ENCODE peak calls at places on chromosomes 7 and 10, in five cellular contexts. One of them, this sample, is unnamed.

GRCh38 chr7:127759945-127760421 is 108.0 kb downstream of the SND1 start:
- DNase-seq in H1: no peak
- DNase-seq in H54: no peak
- DNase-seq in stomach: no peak
- DNase-seq in transverse colon: no peak
- DNase-seq in this sample: no peak

GRCh38 chr7:44580945-44581344 is 1.1 kb downstream of the TMED4 start:
- DNase-seq in H1: no peak
- DNase-seq in H54: no peak
- DNase-seq in stomach: no peak
- DNase-seq in transverse colon: peak; percentile 44
- DNase-seq in this sample: no peak

GRCh38 chr7:92765725-92766124 is 70.6 kb downstream of the CDK6 start:
- DNase-seq in H1: no peak
- DNase-seq in H54: no peak
- DNase-seq in stomach: no peak
- DNase-seq in transverse colon: no peak
- DNase-seq in this sample: no peak

GRCh38 chr7:150410680-150411346 is 31.7 kb downstream of the ZNF775 start:
- DNase-seq in H1: no peak
- DNase-seq in H54: no peak
- DNase-seq in stomach: no peak
- DNase-seq in transverse colon: no peak
- DNase-seq in this sample: no peak

GRCh38 chr10:23405540-23405939 is 33.3 kb upstream of the OTUD1 start:
- DNase-seq in H1: no peak
- DNase-seq in H54: no peak
- DNase-seq in stomach: no peak
- DNase-seq in transverse colon: no peak
- DNase-seq in this sample: no peak

GRCh38 chr10:9833871-9834454 is 1183.7 kb upstream of the CELF2 start:
- DNase-seq in H1: no peak
- DNase-seq in H54: no peak
- DNase-seq in stomach: no peak
- DNase-seq in transverse colon: no peak
- DNase-seq in this sample: no peak

GRCh38 chr7:96204601-96205000 is 117.3 kb downstream of the SLC25A13 start:
- DNase-seq in H1: no peak
- DNase-seq in H54: no peak
- DNase-seq in stomach: no peak
- DNase-seq in transverse colon: no peak
- DNase-seq in this sample: no peak

GRCh38 chr7:37113661-37114355 is 334.9 kb downstream of the ELMO1 start:
- DNase-seq in H1: no peak
- DNase-seq in H54: no peak
- DNase-seq in stomach: no peak
- DNase-seq in transverse colon: no peak
- DNase-seq in this sample: no peak

GRCh38 chr7:45922810-45923209 is 1.7 kb upstream of the IGFBP3 start:
- DNase-seq in H1: no peak
- DNase-seq in H54: no peak
- DNase-seq in stomach: no peak
- DNase-seq in transverse colon: no peak
- DNase-seq in this sample: no peak

DNA sequence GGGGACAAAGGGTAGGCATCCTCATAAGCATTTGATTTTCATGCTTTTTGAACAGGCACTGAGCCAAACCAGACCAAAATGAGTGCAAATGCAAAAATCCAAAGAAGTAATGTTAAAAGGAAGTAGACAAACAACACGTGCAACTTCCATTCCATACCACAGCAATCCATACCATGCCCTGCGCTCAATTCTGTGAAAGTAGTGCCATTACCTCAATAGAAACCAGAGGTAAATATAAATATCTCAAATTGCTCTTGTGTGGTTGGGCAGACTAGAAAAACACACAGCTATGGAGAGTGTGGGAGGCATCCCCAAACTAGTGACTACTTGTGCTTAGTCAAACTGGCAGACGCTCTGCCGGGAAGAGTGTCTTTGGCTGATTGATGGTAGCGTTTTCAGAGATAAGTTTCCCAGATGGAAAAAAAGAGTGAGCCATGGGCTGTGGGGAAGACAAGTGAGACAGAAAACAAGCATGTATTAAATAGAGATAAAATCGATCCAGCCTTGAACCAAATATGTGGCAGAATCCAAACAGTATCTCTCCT is 161.5 kb downstream of the CREB5 start:
- DNase-seq in H1: no peak
- DNase-seq in H54: no peak
- DNase-seq in stomach: no peak
- DNase-seq in transverse colon: no peak
- DNase-seq in this sample: no peak
- TF ChIP-seq POLR2A in H1: no peak
- TF ChIP-seq POLR2A in H54: no peak
- TF ChIP-seq POLR2A in stomach: no peak
- TF ChIP-seq POLR2A in transverse colon: no peak
- TF ChIP-seq POLR2A in this sample: no peak

DNA sequence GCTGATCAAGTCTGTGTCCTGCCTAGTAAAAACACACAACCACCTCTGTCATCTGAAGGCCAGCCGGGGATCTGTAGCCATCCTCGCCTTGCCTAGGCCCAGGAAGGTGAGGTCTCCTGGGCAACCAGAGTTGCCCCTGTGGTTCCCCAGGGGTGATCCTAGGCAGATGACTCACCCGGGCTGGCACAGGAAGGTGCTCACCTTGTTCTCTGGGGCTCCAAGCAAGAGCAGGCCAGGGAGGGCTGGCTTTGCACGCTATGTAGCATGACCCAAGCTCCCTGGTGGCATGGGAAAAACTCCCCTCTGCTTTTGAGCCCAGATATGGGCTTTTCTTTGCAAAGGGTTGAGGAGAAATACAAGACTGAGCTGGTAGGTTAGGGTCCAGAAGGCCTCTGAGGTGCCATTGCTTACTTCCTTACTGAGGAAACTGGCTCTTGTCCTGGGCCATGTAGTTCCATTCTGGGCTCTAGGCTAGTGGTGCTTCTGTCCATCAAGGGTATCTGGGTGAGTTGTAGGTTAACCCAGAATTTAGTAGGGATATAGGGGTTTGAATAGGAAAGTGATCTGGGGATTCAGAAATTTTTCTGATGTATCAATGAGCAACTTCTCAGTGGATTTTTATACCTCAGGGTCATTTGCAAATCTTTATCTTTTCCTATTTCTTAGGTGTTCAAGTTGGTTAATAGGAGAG is 112.0 kb downstream of the NT5C2 start:
- DNase-seq in H1: no peak
- DNase-seq in H54: peak; percentile 18
- DNase-seq in stomach: no peak
- DNase-seq in transverse colon: no peak
- DNase-seq in this sample: no peak
- TF ChIP-seq POLR2A in H1: no peak
- TF ChIP-seq POLR2A in H54: no peak
- TF ChIP-seq POLR2A in stomach: no peak
- TF ChIP-seq POLR2A in transverse colon: no peak
- TF ChIP-seq POLR2A in this sample: no peak

DNA sequence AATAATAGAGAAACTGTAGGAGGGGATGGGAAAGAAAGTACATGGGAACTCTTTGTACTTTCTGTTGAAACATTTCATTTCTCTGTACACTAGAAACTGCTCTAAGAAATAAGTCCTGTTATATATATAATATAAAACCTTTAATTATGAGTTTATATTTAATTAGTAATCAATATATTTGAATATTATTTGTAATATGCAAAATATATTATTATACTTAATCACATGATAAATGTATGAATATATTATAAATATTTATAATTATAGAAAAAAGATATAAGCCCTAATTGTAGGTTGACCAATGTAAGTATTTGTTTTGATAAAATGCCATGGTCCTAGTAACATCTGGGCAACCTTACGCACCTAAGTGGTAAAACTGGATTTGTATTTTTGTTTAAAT is 51.0 kb downstream of the GNAT3 start:
- DNase-seq in H1: no peak
- DNase-seq in H54: no peak
- DNase-seq in stomach: no peak
- DNase-seq in transverse colon: no peak
- DNase-seq in this sample: no peak
- TF ChIP-seq POLR2A in H1: no peak
- TF ChIP-seq POLR2A in H54: no peak
- TF ChIP-seq POLR2A in stomach: no peak
- TF ChIP-seq POLR2A in transverse colon: no peak
- TF ChIP-seq POLR2A in this sample: no peak

DNA sequence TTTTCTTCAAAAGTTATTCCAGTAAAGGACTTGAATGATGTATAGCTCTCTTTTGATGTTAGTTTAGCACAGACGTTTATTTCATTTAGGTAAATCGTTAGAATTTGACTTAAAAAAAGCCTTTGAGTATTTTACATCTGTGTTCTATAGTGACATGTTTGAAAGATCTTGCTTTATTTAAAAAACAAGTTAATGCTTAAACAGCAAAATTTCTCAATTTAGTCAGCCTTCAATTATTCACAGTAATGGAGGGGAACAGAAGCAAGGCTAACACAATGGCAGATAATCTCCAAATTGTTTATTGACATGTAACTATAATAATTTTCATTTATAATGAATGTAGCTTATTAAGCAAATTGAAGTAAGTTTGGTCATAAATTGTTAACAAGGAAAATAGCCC is 63.5 kb downstream of the MKLN1 start:
- DNase-seq in H1: no peak
- DNase-seq in H54: no peak
- DNase-seq in stomach: no peak
- DNase-seq in transverse colon: no peak
- DNase-seq in this sample: no peak
- TF ChIP-seq POLR2A in H1: no peak
- TF ChIP-seq POLR2A in H54: no peak
- TF ChIP-seq POLR2A in stomach: no peak
- TF ChIP-seq POLR2A in transverse colon: no peak
- TF ChIP-seq POLR2A in this sample: no peak

DNA sequence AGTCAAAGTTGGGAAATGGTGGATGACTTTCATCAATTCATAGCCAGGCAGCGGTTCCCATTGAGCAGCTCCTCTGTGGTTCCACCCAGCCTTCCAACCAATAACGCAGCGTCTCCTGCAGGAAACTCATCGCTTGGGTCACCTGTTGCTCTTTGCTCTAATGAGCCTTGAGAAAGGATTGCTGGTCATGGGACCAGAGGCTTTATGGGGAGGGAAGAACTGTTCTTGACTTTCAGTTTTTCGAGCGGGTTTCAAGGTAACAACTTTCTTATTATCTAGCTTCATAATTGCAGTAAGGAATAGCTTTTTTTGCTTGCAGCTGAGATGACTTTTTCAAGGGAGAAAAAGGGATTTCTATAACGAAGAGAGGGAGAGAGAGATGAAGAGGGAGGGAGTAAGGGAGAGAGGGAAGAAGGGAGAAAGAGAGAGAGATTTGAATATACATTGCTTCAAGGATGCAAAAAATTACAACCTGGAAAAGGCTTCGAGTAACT is 405 bp upstream of the ENTPD1 start:
- DNase-seq in H1: no peak
- DNase-seq in H54: no peak
- DNase-seq in stomach: peak; percentile 47
- DNase-seq in transverse colon: peak; percentile 48
- DNase-seq in this sample: no peak
- TF ChIP-seq POLR2A in H1: no peak
- TF ChIP-seq POLR2A in H54: no peak
- TF ChIP-seq POLR2A in stomach: no peak
- TF ChIP-seq POLR2A in transverse colon: peak; percentile 8
- TF ChIP-seq POLR2A in this sample: no peak

DNA sequence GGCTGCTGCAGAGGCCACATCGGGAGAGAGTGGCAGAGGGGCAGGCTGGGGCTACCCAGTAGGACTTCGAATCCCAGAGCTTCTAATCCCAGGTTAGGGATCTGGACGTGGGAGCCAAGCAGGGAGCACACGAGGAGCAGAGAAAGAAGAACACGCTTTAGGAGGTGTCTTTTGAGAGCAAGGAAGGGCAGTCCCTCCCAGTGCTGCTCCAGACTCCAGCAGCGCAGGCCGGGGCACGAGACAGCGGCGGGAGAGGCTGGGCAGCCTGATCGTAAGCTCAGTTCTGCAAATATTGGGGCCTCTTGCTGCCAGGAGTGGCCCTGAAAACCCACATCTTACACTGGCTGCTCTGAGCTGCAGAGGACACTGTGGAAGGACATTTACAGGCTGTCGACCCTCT is 75.9 kb downstream of the HIPK2 start:
- DNase-seq in H1: no peak
- DNase-seq in H54: no peak
- DNase-seq in stomach: peak; percentile 30
- DNase-seq in transverse colon: peak; percentile 6
- DNase-seq in this sample: no peak
- TF ChIP-seq POLR2A in H1: no peak
- TF ChIP-seq POLR2A in H54: no peak
- TF ChIP-seq POLR2A in stomach: no peak
- TF ChIP-seq POLR2A in transverse colon: no peak
- TF ChIP-seq POLR2A in this sample: no peak

DNA sequence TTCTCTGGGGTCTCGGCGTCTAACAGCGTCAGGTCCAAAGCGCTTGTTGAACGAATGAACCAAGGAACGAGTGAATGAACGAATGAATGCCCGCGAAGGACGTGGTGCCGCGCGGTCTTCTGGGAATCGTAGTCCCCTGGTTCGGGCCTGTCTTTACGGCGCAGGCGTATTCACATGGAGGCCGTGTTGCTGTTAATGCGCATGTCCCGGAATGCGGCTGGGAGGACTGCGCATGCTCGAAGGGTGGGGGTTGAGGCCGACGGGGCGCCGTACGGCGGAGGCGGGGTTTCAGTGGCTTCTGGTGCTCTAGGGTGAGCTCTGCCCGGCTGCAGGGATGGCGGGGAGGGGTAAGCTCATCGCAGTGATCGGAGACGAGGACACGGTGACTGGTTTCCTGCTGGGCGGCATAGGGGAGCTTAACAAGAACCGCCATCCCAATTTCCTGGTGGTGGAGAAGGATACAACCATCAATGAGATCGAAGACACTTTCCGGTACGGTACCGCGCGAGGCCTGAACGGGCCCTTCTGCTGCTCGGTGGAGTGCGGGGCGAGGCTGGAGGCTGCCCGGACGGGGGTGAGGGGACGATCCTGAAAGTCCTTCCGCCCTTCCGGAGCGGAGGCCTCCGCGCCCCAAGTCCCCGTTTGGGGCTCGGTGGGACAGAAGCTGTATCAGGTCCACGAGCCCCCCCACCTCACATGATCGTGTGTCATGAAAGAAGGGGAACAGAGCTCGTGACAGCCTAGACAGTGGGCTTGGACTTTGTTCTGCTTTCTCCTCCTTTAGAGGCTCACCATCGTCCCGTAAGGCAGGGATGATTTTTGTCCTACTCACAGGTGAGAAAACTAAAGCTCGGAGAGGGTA is at the start of gene ATP6V1F:
- DNase-seq in H1: peak; percentile 100
- DNase-seq in H54: peak; percentile 98
- DNase-seq in stomach: peak; percentile 99
- DNase-seq in transverse colon: peak; percentile 99
- DNase-seq in this sample: peak; percentile 98
- TF ChIP-seq POLR2A in H1: no peak
- TF ChIP-seq POLR2A in H54: peak; percentile 94
- TF ChIP-seq POLR2A in stomach: no peak
- TF ChIP-seq POLR2A in transverse colon: peak; percentile 80
- TF ChIP-seq POLR2A in this sample: peak; percentile 81

GRCh38 chr7:102211590-102212550 is 74.8 kb upstream of the SH2B2 start:
- DNase-seq in H1: no peak
- DNase-seq in H54: no peak
- DNase-seq in stomach: no peak
- DNase-seq in transverse colon: no peak
- DNase-seq in this sample: no peak
- TF ChIP-seq POLR2A in H1: no peak
- TF ChIP-seq POLR2A in H54: no peak
- TF ChIP-seq POLR2A in stomach: no peak
- TF ChIP-seq POLR2A in transverse colon: no peak
- TF ChIP-seq POLR2A in this sample: no peak

GRCh38 chr7:139560678-139561077 is 37.2 kb downstream of the CLEC2L start:
- DNase-seq in H1: no peak
- DNase-seq in H54: no peak
- DNase-seq in stomach: no peak
- DNase-seq in transverse colon: peak; percentile 75
- DNase-seq in this sample: no peak
- TF ChIP-seq POLR2A in H1: no peak
- TF ChIP-seq POLR2A in H54: no peak
- TF ChIP-seq POLR2A in stomach: no peak
- TF ChIP-seq POLR2A in transverse colon: no peak
- TF ChIP-seq POLR2A in this sample: no peak